ENCODE peak calls at places on chromosome 5, in ten cellular contexts. I is PC-3; C is K562; L is transverse colon; D is AG04450; V is small intestine; P is naive thymus-derived CD4-positive, alpha-beta T cell; Q is testis; F is psoas muscle; O is MM.1S. X is an unnamed sample.

GRCh38 chr5:107772418-107773310 is 101.9 kb upstream of the EFNA5 start:
- DNase-seq in L (no peak), I (no peak), O (no peak), C (no peak), P (no peak), D (no peak), F (no peak), Q (no peak), V (no peak), X (no peak)

GRCh38 chr5:18944771-18945170 is 1043.2 kb downstream of the CDH18 start:
- DNase-seq in C (no peak), Q (no peak), I (peak; percentile 15), V (no peak), O (no peak), P (no peak), F (no peak), D (no peak), L (no peak), X (no peak)

GRCh38 chr5:160555836-160556660 is 134.4 kb downstream of the PTTG1 start:
- DNase-seq in D (no peak), Q (no peak), P (no peak), I (no peak), O (no peak), V (peak; percentile 20), F (no peak), L (peak; percentile 10), C (no peak), X (no peak)

GRCh38 chr5:151717390-151717789 is 30.7 kb upstream of the SPARC start:
- DNase-seq in O (no peak), D (no peak), I (no peak), P (no peak), L (no peak), C (no peak), Q (peak; percentile 6), F (no peak), V (no peak), X (no peak)

GRCh38 chr5:34655354-34655991 is 655 bp upstream of the RAI14 start:
- DNase-seq in C (peak; percentile 78), I (peak; percentile 48), P (peak; percentile 31), D (peak; percentile 57), L (peak; percentile 51), O (peak; percentile 75), F (no peak), Q (peak; percentile 62), V (peak; percentile 71), X (peak; percentile 55)

GRCh38 chr5:164672190-164672589 is 1166.8 kb downstream of the MAT2B start:
- DNase-seq in O (no peak), F (no peak), V (no peak), P (no peak), Q (no peak), I (no peak), D (no peak), C (no peak), L (no peak), X (no peak)

GRCh38 chr5:7518947-7519560 is 123.1 kb downstream of the ADCY2 start:
- DNase-seq in F (peak; percentile 81), D (no peak), L (no peak), P (no peak), V (peak; percentile 5), I (no peak), C (peak; percentile 30), O (no peak), Q (peak; percentile 21), X (no peak)

GRCh38 chr5:157172408-157172807 is 6.3 kb upstream of the GARIN3 start:
- DNase-seq in P (peak; percentile 90), L (peak; percentile 12), Q (no peak), I (no peak), F (no peak), C (no peak), D (no peak), V (peak; percentile 20), O (peak; percentile 96), X (no peak)

GRCh38 chr5:11687498-11687897 is 216.7 kb downstream of the CTNND2 start:
- DNase-seq in Q (no peak), V (no peak), I (no peak), C (no peak), O (no peak), D (no peak), L (no peak), P (no peak), F (no peak), X (no peak)

GRCh38 chr5:69492391-69493234 is at the start of gene OCLN:
- DNase-seq in I (peak; percentile 81), O (peak; percentile 68), Q (peak; percentile 68), V (peak; percentile 90), F (no peak), D (no peak), C (no peak), P (no peak), L (peak; percentile 85), X (no peak)

GRCh38 chr5:166127766-166128565 is 2163.5 kb upstream of the WWC1 start:
- DNase-seq in Q (no peak), D (no peak), L (no peak), I (no peak), F (no peak), O (no peak), P (no peak), V (no peak), C (no peak), X (no peak)

GRCh38 chr5:119274024-119274766 is 81.6 kb upstream of the TNFAIP8 start:
- DNase-seq in C (no peak), P (no peak), O (no peak), D (no peak), I (peak; percentile 94), F (no peak), L (peak; percentile 42), Q (no peak), V (peak; percentile 78), X (no peak)

GRCh38 chr5:53963958-53964357 is 346.4 kb downstream of the ARL15 start:
- DNase-seq in D (no peak), F (no peak), C (no peak), L (no peak), Q (no peak), P (no peak), V (no peak), O (no peak), I (no peak), X (no peak)

GRCh38 chr5:111349429-111349828 is 125.2 kb downstream of the CAMK4 start:
- DNase-seq in C (no peak), F (no peak), L (no peak), V (no peak), D (no peak), O (no peak), Q (no peak), I (no peak), P (no peak), X (no peak)

DNA sequence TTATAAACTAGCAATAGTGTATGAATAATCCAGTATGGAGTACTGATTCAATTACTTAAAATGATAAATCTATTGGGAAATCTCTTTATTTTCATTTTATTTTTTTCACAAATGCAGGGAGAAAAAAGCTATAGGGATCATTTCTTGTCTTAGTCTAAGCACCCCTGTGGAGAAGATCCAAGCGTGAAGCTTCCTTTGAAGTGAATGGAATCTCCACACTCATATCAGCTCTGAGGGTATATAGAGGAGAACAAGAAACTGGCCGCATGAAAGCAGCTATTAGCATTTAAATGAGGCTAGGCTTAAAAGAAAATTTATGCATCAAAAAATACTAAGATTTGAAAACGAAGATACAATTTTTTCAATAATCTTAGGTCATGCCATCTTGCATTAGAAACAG is 12.9 kb upstream of the PAM start:
- DNase-seq in Q (no peak), V (no peak), P (no peak), I (no peak), L (no peak), O (no peak), D (no peak), F (no peak), C (no peak), X (no peak)
- H3K27ac ChIP-seq in Q (no peak overlapping the region), V (no peak overlapping the region), P (no peak overlapping the region), I (no peak overlapping the region), L (no peak overlapping the region), O (no peak overlapping the region), D (no peak overlapping the region), F (no peak overlapping the region), C (no peak overlapping the region), X (no peak overlapping the region)

GRCh38 chr5:143244000-143244736 is 159.3 kb downstream of the NR3C1 start:
- DNase-seq in L (peak; percentile 29), V (peak; percentile 74), P (no peak), D (peak; percentile 92), O (no peak), I (peak; percentile 95), F (peak; percentile 85), Q (peak; percentile 60), C (no peak), X (no peak)
- H3K27ac ChIP-seq in L (peak overlapping the region; percentile 75), V (peak overlapping the region; percentile 77), P (no peak overlapping the region), D (peak overlapping the region; percentile 98), O (no peak overlapping the region), I (peak overlapping the region; percentile 99), F (peak overlapping the region; percentile 87), Q (no peak overlapping the region), C (peak overlapping the region; percentile 34), X (no peak overlapping the region)

GRCh38 chr5:134136221-134136631 is 21.7 kb downstream of the TCF7 start:
- DNase-seq in I (no peak), F (peak; percentile 29), L (peak; percentile 3), Q (peak; percentile 8), O (no peak), V (no peak), C (no peak), D (no peak), P (peak; percentile 7), X (no peak)
- H3K27ac ChIP-seq in I (no peak overlapping the region), F (no peak overlapping the region), L (no peak overlapping the region), Q (no peak overlapping the region), O (no peak overlapping the region), V (no peak overlapping the region), C (no peak overlapping the region), D (no peak overlapping the region), P (peak overlapping the region; percentile 97), X (no peak overlapping the region)

DNA sequence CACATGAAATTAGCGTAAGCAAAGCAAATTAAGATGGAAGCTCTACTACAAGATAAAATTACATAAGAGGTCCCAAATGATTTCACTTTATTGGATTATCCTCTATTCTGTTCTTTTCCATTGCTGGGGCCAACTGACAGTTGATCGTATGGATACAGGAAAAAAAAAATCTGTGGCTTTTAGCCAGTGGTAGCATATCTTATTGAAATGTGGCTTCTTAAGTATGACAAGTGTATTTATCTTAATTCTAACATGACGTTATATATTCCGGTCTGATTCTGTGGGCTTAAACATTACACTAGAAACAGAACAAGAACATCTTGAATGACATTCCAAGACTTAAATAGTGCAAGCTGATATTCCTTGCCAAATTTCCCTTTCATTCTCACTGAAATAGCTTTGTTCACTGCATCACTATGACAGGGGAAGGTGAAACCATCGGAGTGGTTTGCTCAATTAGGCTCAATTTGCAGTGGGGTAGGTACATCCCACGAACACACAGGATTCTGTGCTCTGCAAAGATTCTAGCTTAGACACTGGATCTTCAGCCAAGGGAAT is 117.9 kb downstream of the INSYN2B start:
- DNase-seq in L (no peak), I (no peak), O (no peak), P (no peak), F (no peak), V (no peak), D (no peak), Q (no peak), C (no peak), X (no peak)
- H3K27ac ChIP-seq in L (no peak overlapping the region), I (no peak overlapping the region), O (no peak overlapping the region), P (no peak overlapping the region), F (no peak overlapping the region), V (no peak overlapping the region), D (no peak overlapping the region), Q (no peak overlapping the region), C (no peak overlapping the region), X (no peak overlapping the region)